ENCODE peak calls at places on chromosomes 2 and 18, in six cellular contexts. B, T, U, M, L and Y are unnamed samples.

GRCh38 chr2:191645807-191646611 is 31.9 kb upstream of the NABP1 start:
- DNase-seq in B (no peak), T (peak; percentile 83), U (no peak), M (no peak), L (no peak), Y (no peak)

GRCh38 chr18:73407506-73407905 is 539.7 kb upstream of the NETO1 start:
- DNase-seq in B (peak; percentile 20), T (no peak), U (no peak), M (no peak), L (peak; percentile 23), Y (no peak)

GRCh38 chr2:1766400-1766799 is 22.1 kb upstream of the PXDN start:
- DNase-seq in B (no peak), T (peak; percentile 29), U (no peak), M (no peak), L (no peak), Y (no peak)

GRCh38 chr2:137837830-137838229 is 126.4 kb upstream of the HNMT start:
- DNase-seq in B (no peak), T (no peak), U (no peak), M (no peak), L (no peak), Y (no peak)

GRCh38 chr2:145563752-145564615 is 1044.1 kb upstream of the ZEB2 start:
- DNase-seq in B (no peak), T (peak; percentile 74), U (no peak), M (no peak), L (peak; percentile 31), Y (no peak)

GRCh38 chr2:235468978-235469694 is 24.7 kb upstream of the AGAP1 start:
- DNase-seq in B (peak; percentile 91), T (peak; percentile 93), U (no peak), M (peak; percentile 67), L (peak; percentile 91), Y (peak; percentile 37)

GRCh38 chr2:237336131-237336530 is 77.8 kb downstream of the COL6A3 start:
- DNase-seq in B (no peak), T (no peak), U (no peak), M (no peak), L (no peak), Y (no peak)

GRCh38 chr2:27920148-27920885 is 29.8 kb downstream of the BABAM2 start:
- DNase-seq in B (peak; percentile 47), T (no peak), U (no peak), M (no peak), L (peak; percentile 57), Y (no peak)

GRCh38 chr18:46190667-46191066 is 86.5 kb downstream of the HAUS1 start:
- DNase-seq in B (no peak), T (no peak), U (no peak), M (no peak), L (no peak), Y (no peak)

GRCh38 chr18:36185901-36186460 is 1.3 kb upstream of the MOCOS start:
- DNase-seq in B (no peak), T (no peak), U (no peak), M (no peak), L (no peak), Y (no peak)

GRCh38 chr18:69789794-69790193 is 157.9 kb downstream of the CD226 start:
- DNase-seq in B (no peak), T (no peak), U (no peak), M (no peak), L (no peak), Y (no peak)

GRCh38 chr2:196924051-196924450 is 2.5 kb downstream of the PGAP1 start:
- DNase-seq in B (no peak), T (no peak), U (no peak), M (no peak), L (no peak), Y (no peak)

GRCh38 chr2:14385043-14385442 is 247.5 kb upstream of the LRATD1 start:
- DNase-seq in B (no peak), T (no peak), U (no peak), M (no peak), L (no peak), Y (no peak)

GRCh38 chr2:152582081-152582480 is 135.2 kb downstream of the PRPF40A start:
- DNase-seq in B (no peak), T (no peak), U (no peak), M (no peak), L (no peak), Y (no peak)

GRCh38 chr2:11904029-11904428 is 157.6 kb downstream of the LPIN1 start:
- DNase-seq in B (no peak), T (no peak), U (no peak), M (no peak), L (no peak), Y (no peak)

GRCh38 chr2:12738112-12738485 is 21.4 kb downstream of the TRIB2 start:
- DNase-seq in B (peak; percentile 91), T (peak; percentile 41), U (no peak), M (no peak), L (peak; percentile 82), Y (no peak)

GRCh38 chr2:212266310-212266709 is 272.3 kb downstream of the ERBB4 start:
- DNase-seq in B (no peak), T (no peak), U (no peak), M (no peak), L (no peak), Y (no peak)

GRCh38 chr2:73920577-73921545 is 5.8 kb upstream of the DGUOK start:
- DNase-seq in B (no peak), T (no peak), U (peak; percentile 75), M (peak; percentile 32), L (peak; percentile 25), Y (peak; percentile 68)

GRCh38 chr2:96205238-96205637 is 3.4 kb downstream of the STARD7 start:
- DNase-seq in B (no peak), T (peak; percentile 40), U (no peak), M (no peak), L (peak; percentile 23), Y (no peak)

GRCh38 chr2:218691234-218691633 is 19.3 kb downstream of the STK36 start:
- DNase-seq in B (no peak), T (no peak), U (no peak), M (no peak), L (peak; percentile 29), Y (no peak)

GRCh38 chr2:171889333-171889732 is 4.7 kb downstream of the SLC25A12 start:
- DNase-seq in B (no peak), T (no peak), U (no peak), M (no peak), L (no peak), Y (no peak)

GRCh38 chr2:127463155-127463991 is 45.1 kb downstream of the PROC start:
- DNase-seq in B (no peak), T (peak; percentile 10), U (no peak), M (no peak), L (peak; percentile 15), Y (peak; percentile 99)

GRCh38 chr2:135635212-135635835 is 104.0 kb downstream of the R3HDM1 start:
- DNase-seq in B (no peak), T (no peak), U (no peak), M (no peak), L (no peak), Y (no peak)

GRCh38 chr2:23595021-23595420 is 210.0 kb downstream of the KLHL29 start:
- DNase-seq in B (no peak), T (no peak), U (no peak), M (no peak), L (no peak), Y (no peak)

GRCh38 chr2:232892221-232892620 is 22.2 kb downstream of the SNORC start:
- DNase-seq in B (no peak), T (no peak), U (no peak), M (no peak), L (no peak), Y (no peak)

GRCh38 chr2:39142012-39142346 is 21.1 kb upstream of the SOS1 start:
- DNase-seq in B (no peak), T (no peak), U (no peak), M (no peak), L (no peak), Y (no peak)

GRCh38 chr2:47174731-47175361 is 19.7 kb upstream of the STPG4 start:
- DNase-seq in B (no peak), T (peak; percentile 98), U (no peak), M (peak; percentile 52), L (peak; percentile 46), Y (peak; percentile 67)

DNA sequence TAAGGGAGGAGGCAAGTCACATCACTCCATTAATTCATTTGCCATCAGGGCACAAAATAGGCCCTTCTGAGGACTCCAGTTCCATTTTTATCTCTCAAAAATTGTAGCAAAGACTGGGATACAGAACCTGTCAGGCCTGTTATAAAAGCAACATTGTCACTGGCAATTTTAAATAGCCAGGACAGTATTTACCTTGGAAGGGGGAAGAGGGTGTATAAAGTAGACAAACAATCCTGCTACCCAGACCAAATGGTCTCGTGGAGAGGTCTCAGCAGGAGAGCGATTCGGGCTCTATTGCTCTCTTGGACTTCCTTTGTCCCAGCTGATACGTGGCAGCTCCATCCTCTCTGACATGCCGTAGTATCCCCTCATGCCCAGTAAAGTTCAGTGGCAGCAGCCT is 740.3 kb upstream of the HS6ST1 start:
- DNase-seq in B (no peak), T (no peak), U (no peak), M (no peak), L (no peak), Y (no peak)
- H3K27ac ChIP-seq in B (no peak overlapping the region), T (no peak overlapping the region), U (no peak overlapping the region), M (no peak overlapping the region), L (no peak overlapping the region), Y (no peak overlapping the region)

GRCh38 chr2:63741884-63742583 is 99.7 kb upstream of the UGP2 start:
- DNase-seq in B (peak; percentile 38), T (peak; percentile 69), U (no peak), M (no peak), L (no peak), Y (no peak)
- H3K27ac ChIP-seq in B (no peak overlapping the region), T (no peak overlapping the region), U (no peak overlapping the region), M (no peak overlapping the region), L (no peak overlapping the region), Y (no peak overlapping the region)

GRCh38 chr2:71949537-71949798 is 198.2 kb downstream of the CYP26B1 start:
- DNase-seq in B (no peak), T (no peak), U (no peak), M (no peak), L (no peak), Y (no peak)

GRCh38 chr2:71952572-71953188 is 195.0 kb downstream of the CYP26B1 start:
- DNase-seq in B (no peak), T (peak; percentile 82), U (no peak), M (no peak), L (no peak), Y (no peak)

GRCh38 chr2:71950256-71951066 is 197.2 kb downstream of the CYP26B1 start:
- DNase-seq in B (no peak), T (peak; percentile 54), U (peak; percentile 41), M (no peak), L (no peak), Y (no peak)

GRCh38 chr2:71951067-71951436 is 196.6 kb downstream of the CYP26B1 start:
- DNase-seq in B (no peak), T (no peak), U (no peak), M (no peak), L (no peak), Y (no peak)

GRCh38 chr2:71951718-71952404 is 195.8 kb downstream of the CYP26B1 start:
- DNase-seq in B (no peak), T (no peak), U (no peak), M (no peak), L (no peak), Y (no peak)
- H3K27ac ChIP-seq in B (no peak overlapping the region), T (peak overlapping the region; percentile 86), U (no peak overlapping the region), M (no peak overlapping the region), L (no peak overlapping the region), Y (no peak overlapping the region)

DNA sequence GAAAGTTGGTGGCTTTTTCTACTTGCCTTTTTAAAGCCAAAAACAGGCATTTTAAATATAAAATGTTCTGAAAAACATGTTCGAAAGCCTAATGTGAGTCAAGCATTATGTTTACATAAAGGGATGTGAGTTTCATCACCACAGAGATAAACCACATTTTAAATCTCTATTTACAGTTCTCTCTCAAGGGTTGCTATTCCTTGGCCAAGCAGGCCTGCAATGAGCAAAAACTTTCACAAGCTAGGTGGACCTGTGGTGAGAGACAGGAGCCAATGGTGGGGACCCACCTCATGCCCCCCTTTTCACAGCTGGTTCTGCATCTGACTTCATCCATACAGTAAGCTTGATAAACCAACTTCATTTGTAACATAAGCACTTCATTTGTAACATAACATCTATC is 65.1 kb downstream of the CUL3 start:
- DNase-seq in B (peak; percentile 54), T (no peak), U (no peak), M (no peak), L (peak; percentile 91), Y (no peak)
- H3K27ac ChIP-seq in B (peak overlapping the region; percentile 63), T (peak overlapping the region; percentile 4), U (no peak overlapping the region), M (no peak overlapping the region), L (peak overlapping the region; percentile 58), Y (no peak overlapping the region)